ENCODE peak calls at places on chromosome 1, in nine cellular contexts. One of them, this sample, is unnamed.

GRCh38 chr1:161324020-161324419 is 9.8 kb downstream of the SDHC start:
- DNase-seq in islet precursor cell: no peak
- DNase-seq in neural crest cell: no peak
- DNase-seq in NCI-H748 treated with DMSO at 0.1 percent for 48 hours: no peak
- DNase-seq in DMS153: no peak
- DNase-seq in fibroblast of mammary gland: no peak
- DNase-seq in T-helper 1 cell: no peak
- DNase-seq in natural killer cell: peak
- DNase-seq in Calu3: no peak
- DNase-seq in this sample: peak

GRCh38 chr1:66533804-66534745 is at the start of gene SGIP1:
- DNase-seq in fibroblast of mammary gland: peak
- DNase-seq in T-helper 1 cell: no peak
- DNase-seq in Calu3: no peak
- DNase-seq in DMS153: peak
- DNase-seq in neural crest cell: peak
- DNase-seq in islet precursor cell: peak
- DNase-seq in NCI-H748 treated with DMSO at 0.1 percent for 48 hours: peak
- DNase-seq in natural killer cell: no peak
- DNase-seq in this sample: no peak

GRCh38 chr1:48222501-48223242 is at the start of gene SLC5A9:
- DNase-seq in fibroblast of mammary gland: no peak
- DNase-seq in neural crest cell: no peak
- DNase-seq in DMS153: no peak
- DNase-seq in islet precursor cell: peak
- DNase-seq in natural killer cell: no peak
- DNase-seq in NCI-H748 treated with DMSO at 0.1 percent for 48 hours: no peak
- DNase-seq in T-helper 1 cell: no peak
- DNase-seq in Calu3: peak
- DNase-seq in this sample: no peak

GRCh38 chr1:213533125-213533524 is 454.6 kb upstream of the PROX1 start:
- DNase-seq in natural killer cell: no peak
- DNase-seq in islet precursor cell: no peak
- DNase-seq in neural crest cell: no peak
- DNase-seq in NCI-H748 treated with DMSO at 0.1 percent for 48 hours: no peak
- DNase-seq in DMS153: no peak
- DNase-seq in fibroblast of mammary gland: no peak
- DNase-seq in T-helper 1 cell: no peak
- DNase-seq in Calu3: no peak
- DNase-seq in this sample: no peak

GRCh38 chr1:37153701-37154100 is 119.4 kb upstream of the GRIK3 start:
- DNase-seq in neural crest cell: no peak
- DNase-seq in T-helper 1 cell: no peak
- DNase-seq in fibroblast of mammary gland: no peak
- DNase-seq in DMS153: no peak
- DNase-seq in natural killer cell: no peak
- DNase-seq in NCI-H748 treated with DMSO at 0.1 percent for 48 hours: no peak
- DNase-seq in Calu3: no peak
- DNase-seq in islet precursor cell: no peak
- DNase-seq in this sample: no peak

GRCh38 chr1:58104960-58105359 is 441.6 kb downstream of the OMA1 start:
- DNase-seq in Calu3: no peak
- DNase-seq in NCI-H748 treated with DMSO at 0.1 percent for 48 hours: no peak
- DNase-seq in natural killer cell: no peak
- DNase-seq in T-helper 1 cell: no peak
- DNase-seq in DMS153: no peak
- DNase-seq in islet precursor cell: no peak
- DNase-seq in fibroblast of mammary gland: no peak
- DNase-seq in neural crest cell: no peak
- DNase-seq in this sample: no peak

GRCh38 chr1:32703479-32704291 is 1.1 kb upstream of the SYNC start:
- DNase-seq in DMS153: no peak
- DNase-seq in NCI-H748 treated with DMSO at 0.1 percent for 48 hours: no peak
- DNase-seq in islet precursor cell: peak
- DNase-seq in neural crest cell: no peak
- DNase-seq in T-helper 1 cell: no peak
- DNase-seq in natural killer cell: no peak
- DNase-seq in fibroblast of mammary gland: peak
- DNase-seq in Calu3: no peak
- DNase-seq in this sample: no peak

GRCh38 chr1:112370981-112371380 is 25.0 kb upstream of the CTTNBP2NL start:
- DNase-seq in neural crest cell: no peak
- DNase-seq in DMS153: no peak
- DNase-seq in natural killer cell: no peak
- DNase-seq in Calu3: no peak
- DNase-seq in T-helper 1 cell: no peak
- DNase-seq in fibroblast of mammary gland: no peak
- DNase-seq in islet precursor cell: no peak
- DNase-seq in NCI-H748 treated with DMSO at 0.1 percent for 48 hours: no peak
- DNase-seq in this sample: no peak

GRCh38 chr1:18108313-18109057 is 887 bp downstream of the IGSF21 start:
- DNase-seq in Calu3: no peak
- DNase-seq in NCI-H748 treated with DMSO at 0.1 percent for 48 hours: no peak
- DNase-seq in DMS153: no peak
- DNase-seq in fibroblast of mammary gland: no peak
- DNase-seq in natural killer cell: no peak
- DNase-seq in islet precursor cell: no peak
- DNase-seq in T-helper 1 cell: no peak
- DNase-seq in neural crest cell: no peak
- DNase-seq in this sample: no peak

GRCh38 chr1:207691814-207692213 is 46.9 kb downstream of the CR1L start:
- DNase-seq in NCI-H748 treated with DMSO at 0.1 percent for 48 hours: no peak
- DNase-seq in neural crest cell: no peak
- DNase-seq in natural killer cell: no peak
- DNase-seq in DMS153: no peak
- DNase-seq in T-helper 1 cell: no peak
- DNase-seq in islet precursor cell: no peak
- DNase-seq in Calu3: no peak
- DNase-seq in fibroblast of mammary gland: peak
- DNase-seq in this sample: no peak

GRCh38 chr1:93798301-93798700 is 80.7 kb downstream of the DNTTIP2 start:
- DNase-seq in DMS153: no peak
- DNase-seq in T-helper 1 cell: no peak
- DNase-seq in natural killer cell: no peak
- DNase-seq in neural crest cell: no peak
- DNase-seq in islet precursor cell: no peak
- DNase-seq in NCI-H748 treated with DMSO at 0.1 percent for 48 hours: no peak
- DNase-seq in Calu3: no peak
- DNase-seq in fibroblast of mammary gland: peak
- DNase-seq in this sample: no peak

GRCh38 chr1:235304549-235305451 is 23.2 kb downstream of the ARID4B start:
- DNase-seq in neural crest cell: no peak
- DNase-seq in islet precursor cell: no peak
- DNase-seq in DMS153: no peak
- DNase-seq in NCI-H748 treated with DMSO at 0.1 percent for 48 hours: peak
- DNase-seq in Calu3: no peak
- DNase-seq in T-helper 1 cell: no peak
- DNase-seq in natural killer cell: no peak
- DNase-seq in fibroblast of mammary gland: no peak
- DNase-seq in this sample: peak

This sample was measured in T-helper 2 cell.